ENCODE peak calls at places on chromosome 7, in four cellular contexts. One of them, this sample, is unnamed.

GRCh38 chr7:158508802-158509385 is 78.7 kb downstream of the PTPRN2 start:
- DNase-seq in HT-29: peak; percentile 20
- DNase-seq in NCI-H1694: no peak
- DNase-seq in AG20443: no peak
- DNase-seq in this sample: no peak

GRCh38 chr7:116405810-116406209 is 93.7 kb upstream of the CAV2 start:
- DNase-seq in AG20443: no peak
- DNase-seq in HT-29: no peak
- DNase-seq in NCI-H1694: no peak
- DNase-seq in this sample: no peak

GRCh38 chr7:100053201-100053600 is 3.6 kb downstream of the ZSCAN21 start:
- DNase-seq in AG20443: peak; percentile 62
- DNase-seq in NCI-H1694: peak; percentile 70
- DNase-seq in HT-29: peak; percentile 93
- DNase-seq in this sample: peak; percentile 91

GRCh38 chr7:94423865-94424264 is 29.2 kb downstream of the COL1A2 start:
- DNase-seq in NCI-H1694: no peak
- DNase-seq in HT-29: no peak
- DNase-seq in AG20443: peak; percentile 47
- DNase-seq in this sample: no peak

GRCh38 chr7:22143496-22143895 is 197.8 kb upstream of the CDCA7L start:
- DNase-seq in HT-29: no peak
- DNase-seq in NCI-H1694: no peak
- DNase-seq in AG20443: no peak
- DNase-seq in this sample: no peak

GRCh38 chr7:7504910-7505704 is 30.6 kb downstream of the COL28A1 start:
- DNase-seq in HT-29: peak; percentile 45
- DNase-seq in NCI-H1694: no peak
- DNase-seq in AG20443: peak; percentile 20
- DNase-seq in this sample: no peak

GRCh38 chr7:51321961-51322515 is 5.4 kb upstream of the COBL start:
- DNase-seq in HT-29: no peak
- DNase-seq in AG20443: no peak
- DNase-seq in NCI-H1694: no peak
- DNase-seq in this sample: no peak

GRCh38 chr7:1056006-1056784 is 11.8 kb downstream of the GPR146 start:
- DNase-seq in HT-29: peak; percentile 36
- DNase-seq in NCI-H1694: no peak
- DNase-seq in AG20443: no peak
- DNase-seq in this sample: no peak

GRCh38 chr7:35694784-35695627 is at the start of gene HERPUD2:
- DNase-seq in HT-29: peak; percentile 99
- DNase-seq in AG20443: peak; percentile 96
- DNase-seq in NCI-H1694: peak; percentile 83
- DNase-seq in this sample: peak; percentile 96

GRCh38 chr7:121267612-121268011 is 61.2 kb upstream of the WNT16 start:
- DNase-seq in NCI-H1694: no peak
- DNase-seq in AG20443: no peak
- DNase-seq in HT-29: no peak
- DNase-seq in this sample: no peak

GRCh38 chr7:128135275-128136214 is 104.3 kb upstream of the LRRC4 start:
- DNase-seq in NCI-H1694: peak; percentile 47
- DNase-seq in HT-29: peak; percentile 52
- DNase-seq in AG20443: peak; percentile 92
- DNase-seq in this sample: peak; percentile 79

GRCh38 chr7:42084263-42084662 is 152.7 kb downstream of the GLI3 start:
- DNase-seq in NCI-H1694: no peak
- DNase-seq in AG20443: no peak
- DNase-seq in HT-29: no peak
- DNase-seq in this sample: no peak

GRCh38 chr7:5284304-5285281 is 1.9 kb downstream of the SLC29A4 start:
- DNase-seq in AG20443: no peak
- DNase-seq in HT-29: peak; percentile 94
- DNase-seq in NCI-H1694: peak; percentile 85
- DNase-seq in this sample: peak; percentile 99

GRCh38 chr7:31517103-31517502 is 3.2 kb downstream of the ITPRID1 start:
- DNase-seq in AG20443: no peak
- DNase-seq in NCI-H1694: no peak
- DNase-seq in HT-29: no peak
- DNase-seq in this sample: no peak

GRCh38 chr7:94391716-94392390 is 2.8 kb upstream of the COL1A2 start:
- DNase-seq in HT-29: no peak
- DNase-seq in NCI-H1694: no peak
- DNase-seq in AG20443: peak; percentile 67
- DNase-seq in this sample: no peak

GRCh38 chr7:150405584-150406310 is 26.6 kb downstream of the ZNF775 start:
- DNase-seq in HT-29: peak; percentile 50
- DNase-seq in AG20443: peak; percentile 46
- DNase-seq in NCI-H1694: no peak
- DNase-seq in this sample: peak; percentile 84

GRCh38 chr7:106377847-106378361 is 93.1 kb upstream of the NAMPT start:
- DNase-seq in AG20443: no peak
- DNase-seq in NCI-H1694: no peak
- DNase-seq in HT-29: no peak
- DNase-seq in this sample: peak; percentile 12

GRCh38 chr7:50793115-50793946 is 10.6 kb upstream of the GRB10 start:
- DNase-seq in HT-29: peak; percentile 29
- DNase-seq in NCI-H1694: no peak
- DNase-seq in AG20443: peak; percentile 91
- DNase-seq in this sample: peak; percentile 80

GRCh38 chr7:28088032-28088431 is 92.6 kb downstream of the JAZF1 start:
- DNase-seq in HT-29: no peak
- DNase-seq in NCI-H1694: no peak
- DNase-seq in AG20443: peak; percentile 46
- DNase-seq in this sample: no peak

GRCh38 chr7:38825721-38826440 is 83.1 kb downstream of the VPS41 start:
- DNase-seq in NCI-H1694: no peak
- DNase-seq in AG20443: peak; percentile 38
- DNase-seq in HT-29: no peak
- DNase-seq in this sample: no peak

GRCh38 chr7:97004931-97005763 is at the start of gene DLX6:
- DNase-seq in HT-29: no peak
- DNase-seq in AG20443: peak; percentile 48
- DNase-seq in NCI-H1694: peak; percentile 94
- DNase-seq in this sample: peak; percentile 98

GRCh38 chr7:29319719-29320521 is 125.3 kb downstream of the CHN2 start:
- DNase-seq in AG20443: peak; percentile 21
- DNase-seq in HT-29: no peak
- DNase-seq in NCI-H1694: no peak
- DNase-seq in this sample: no peak

GRCh38 chr7:109579876-109580275 is 1010.2 kb downstream of the DNAJB9 start:
- DNase-seq in NCI-H1694: no peak
- DNase-seq in HT-29: no peak
- DNase-seq in AG20443: no peak
- DNase-seq in this sample: no peak